ENCODE peak calls at places on chromosomes 5 and 9, in seven cellular contexts. One of them, this sample, is unnamed.

GRCh38 chr5:78984020-78984610 is 995 bp downstream of the ARSB start:
- ATAC-seq in naive thymus-derived CD8-positive, alpha-beta T cell: peak
- ATAC-seq in activated T-cell treated with anti-CD3 and anti-CD28 coated beads, Interleukin-2, amount 50 U/mL, for 72 hours: no peak
- ATAC-seq in Panc1: peak
- ATAC-seq in omental fat pad: no peak
- ATAC-seq in foreskin keratinocyte: peak
- ATAC-seq in stimulated activated naive B cell treated with anti-CD40 and anti-IgM and Interleukin-4, amounts not matched to agents 10 μg/mL and 1 μg/mL and 100 μg/mL, for 72 hours: no peak
- ATAC-seq in this sample: no peak

GRCh38 chr9:15161744-15162143 is 145.3 kb downstream of the TTC39B start:
- ATAC-seq in naive thymus-derived CD8-positive, alpha-beta T cell: no peak
- ATAC-seq in activated T-cell treated with anti-CD3 and anti-CD28 coated beads, Interleukin-2, amount 50 U/mL, for 72 hours: no peak
- ATAC-seq in Panc1: no peak
- ATAC-seq in omental fat pad: no peak
- ATAC-seq in foreskin keratinocyte: no peak
- ATAC-seq in stimulated activated naive B cell treated with anti-CD40 and anti-IgM and Interleukin-4, amounts not matched to agents 10 μg/mL and 1 μg/mL and 100 μg/mL, for 72 hours: no peak
- ATAC-seq in this sample: no peak

GRCh38 chr5:174056064-174056842 is 10.7 kb downstream of the NSG2 start:
- ATAC-seq in naive thymus-derived CD8-positive, alpha-beta T cell: no peak
- ATAC-seq in activated T-cell treated with anti-CD3 and anti-CD28 coated beads, Interleukin-2, amount 50 U/mL, for 72 hours: no peak
- ATAC-seq in Panc1: no peak
- ATAC-seq in omental fat pad: no peak
- ATAC-seq in foreskin keratinocyte: no peak
- ATAC-seq in stimulated activated naive B cell treated with anti-CD40 and anti-IgM and Interleukin-4, amounts not matched to agents 10 μg/mL and 1 μg/mL and 100 μg/mL, for 72 hours: no peak
- ATAC-seq in this sample: no peak

GRCh38 chr5:144028644-144029043 is 141.8 kb downstream of the YIPF5 start:
- ATAC-seq in naive thymus-derived CD8-positive, alpha-beta T cell: no peak
- ATAC-seq in activated T-cell treated with anti-CD3 and anti-CD28 coated beads, Interleukin-2, amount 50 U/mL, for 72 hours: no peak
- ATAC-seq in Panc1: no peak
- ATAC-seq in omental fat pad: peak
- ATAC-seq in foreskin keratinocyte: no peak
- ATAC-seq in stimulated activated naive B cell treated with anti-CD40 and anti-IgM and Interleukin-4, amounts not matched to agents 10 μg/mL and 1 μg/mL and 100 μg/mL, for 72 hours: no peak
- ATAC-seq in this sample: no peak

GRCh38 chr9:106450549-106450948 is 412.4 kb upstream of the ZNF462 start:
- ATAC-seq in naive thymus-derived CD8-positive, alpha-beta T cell: no peak
- ATAC-seq in activated T-cell treated with anti-CD3 and anti-CD28 coated beads, Interleukin-2, amount 50 U/mL, for 72 hours: no peak
- ATAC-seq in Panc1: no peak
- ATAC-seq in omental fat pad: no peak
- ATAC-seq in foreskin keratinocyte: no peak
- ATAC-seq in stimulated activated naive B cell treated with anti-CD40 and anti-IgM and Interleukin-4, amounts not matched to agents 10 μg/mL and 1 μg/mL and 100 μg/mL, for 72 hours: no peak
- ATAC-seq in this sample: no peak

GRCh38 chr9:99478469-99479027 is 256.5 kb downstream of the SEC61B start:
- ATAC-seq in naive thymus-derived CD8-positive, alpha-beta T cell: no peak
- ATAC-seq in activated T-cell treated with anti-CD3 and anti-CD28 coated beads, Interleukin-2, amount 50 U/mL, for 72 hours: no peak
- ATAC-seq in Panc1: no peak
- ATAC-seq in omental fat pad: no peak
- ATAC-seq in foreskin keratinocyte: no peak
- ATAC-seq in stimulated activated naive B cell treated with anti-CD40 and anti-IgM and Interleukin-4, amounts not matched to agents 10 μg/mL and 1 μg/mL and 100 μg/mL, for 72 hours: no peak
- ATAC-seq in this sample: no peak

GRCh38 chr5:36689225-36689624 is 82.8 kb downstream of the SLC1A3 start:
- ATAC-seq in naive thymus-derived CD8-positive, alpha-beta T cell: no peak
- ATAC-seq in activated T-cell treated with anti-CD3 and anti-CD28 coated beads, Interleukin-2, amount 50 U/mL, for 72 hours: no peak
- ATAC-seq in Panc1: no peak
- ATAC-seq in omental fat pad: no peak
- ATAC-seq in foreskin keratinocyte: peak
- ATAC-seq in stimulated activated naive B cell treated with anti-CD40 and anti-IgM and Interleukin-4, amounts not matched to agents 10 μg/mL and 1 μg/mL and 100 μg/mL, for 72 hours: peak
- ATAC-seq in this sample: no peak

GRCh38 chr9:99040911-99041582 is 63.9 kb upstream of the TGFBR1 start:
- ATAC-seq in naive thymus-derived CD8-positive, alpha-beta T cell: no peak
- ATAC-seq in activated T-cell treated with anti-CD3 and anti-CD28 coated beads, Interleukin-2, amount 50 U/mL, for 72 hours: peak
- ATAC-seq in Panc1: no peak
- ATAC-seq in omental fat pad: no peak
- ATAC-seq in foreskin keratinocyte: peak
- ATAC-seq in stimulated activated naive B cell treated with anti-CD40 and anti-IgM and Interleukin-4, amounts not matched to agents 10 μg/mL and 1 μg/mL and 100 μg/mL, for 72 hours: no peak
- ATAC-seq in this sample: no peak

GRCh38 chr9:108953983-108954574 is 19.9 kb downstream of the ABITRAM start:
- ATAC-seq in naive thymus-derived CD8-positive, alpha-beta T cell: no peak
- ATAC-seq in activated T-cell treated with anti-CD3 and anti-CD28 coated beads, Interleukin-2, amount 50 U/mL, for 72 hours: no peak
- ATAC-seq in Panc1: no peak
- ATAC-seq in omental fat pad: no peak
- ATAC-seq in foreskin keratinocyte: no peak
- ATAC-seq in stimulated activated naive B cell treated with anti-CD40 and anti-IgM and Interleukin-4, amounts not matched to agents 10 μg/mL and 1 μg/mL and 100 μg/mL, for 72 hours: no peak
- ATAC-seq in this sample: no peak

GRCh38 chr5:16889972-16890519 is 46.0 kb downstream of the MYO10 start:
- ATAC-seq in naive thymus-derived CD8-positive, alpha-beta T cell: no peak
- ATAC-seq in activated T-cell treated with anti-CD3 and anti-CD28 coated beads, Interleukin-2, amount 50 U/mL, for 72 hours: no peak
- ATAC-seq in Panc1: peak
- ATAC-seq in omental fat pad: no peak
- ATAC-seq in foreskin keratinocyte: peak
- ATAC-seq in stimulated activated naive B cell treated with anti-CD40 and anti-IgM and Interleukin-4, amounts not matched to agents 10 μg/mL and 1 μg/mL and 100 μg/mL, for 72 hours: no peak
- ATAC-seq in this sample: no peak

GRCh38 chr5:120093178-120093577 is 370.9 kb upstream of the PRR16 start:
- ATAC-seq in naive thymus-derived CD8-positive, alpha-beta T cell: no peak
- ATAC-seq in activated T-cell treated with anti-CD3 and anti-CD28 coated beads, Interleukin-2, amount 50 U/mL, for 72 hours: no peak
- ATAC-seq in Panc1: no peak
- ATAC-seq in omental fat pad: no peak
- ATAC-seq in foreskin keratinocyte: no peak
- ATAC-seq in stimulated activated naive B cell treated with anti-CD40 and anti-IgM and Interleukin-4, amounts not matched to agents 10 μg/mL and 1 μg/mL and 100 μg/mL, for 72 hours: peak
- ATAC-seq in this sample: no peak

GRCh38 chr9:124908098-124908497 is 32.8 kb downstream of the GOLGA1 start:
- ATAC-seq in naive thymus-derived CD8-positive, alpha-beta T cell: no peak
- ATAC-seq in activated T-cell treated with anti-CD3 and anti-CD28 coated beads, Interleukin-2, amount 50 U/mL, for 72 hours: no peak
- ATAC-seq in Panc1: no peak
- ATAC-seq in omental fat pad: no peak
- ATAC-seq in foreskin keratinocyte: no peak
- ATAC-seq in stimulated activated naive B cell treated with anti-CD40 and anti-IgM and Interleukin-4, amounts not matched to agents 10 μg/mL and 1 μg/mL and 100 μg/mL, for 72 hours: no peak
- ATAC-seq in this sample: no peak

GRCh38 chr9:105258225-105258737 is 13.8 kb downstream of the SLC44A1 start:
- ATAC-seq in naive thymus-derived CD8-positive, alpha-beta T cell: no peak
- ATAC-seq in activated T-cell treated with anti-CD3 and anti-CD28 coated beads, Interleukin-2, amount 50 U/mL, for 72 hours: no peak
- ATAC-seq in Panc1: no peak
- ATAC-seq in omental fat pad: no peak
- ATAC-seq in foreskin keratinocyte: no peak
- ATAC-seq in stimulated activated naive B cell treated with anti-CD40 and anti-IgM and Interleukin-4, amounts not matched to agents 10 μg/mL and 1 μg/mL and 100 μg/mL, for 72 hours: no peak
- ATAC-seq in this sample: no peak

GRCh38 chr5:152097128-152097527 is 172.5 kb upstream of the GLRA1 start:
- ATAC-seq in naive thymus-derived CD8-positive, alpha-beta T cell: no peak
- ATAC-seq in activated T-cell treated with anti-CD3 and anti-CD28 coated beads, Interleukin-2, amount 50 U/mL, for 72 hours: peak
- ATAC-seq in Panc1: no peak
- ATAC-seq in omental fat pad: no peak
- ATAC-seq in foreskin keratinocyte: no peak
- ATAC-seq in stimulated activated naive B cell treated with anti-CD40 and anti-IgM and Interleukin-4, amounts not matched to agents 10 μg/mL and 1 μg/mL and 100 μg/mL, for 72 hours: no peak
- ATAC-seq in this sample: no peak

GRCh38 chr5:6822068-6822467 is 108.8 kb downstream of the TENT4A start:
- ATAC-seq in naive thymus-derived CD8-positive, alpha-beta T cell: no peak
- ATAC-seq in activated T-cell treated with anti-CD3 and anti-CD28 coated beads, Interleukin-2, amount 50 U/mL, for 72 hours: no peak
- ATAC-seq in Panc1: peak
- ATAC-seq in omental fat pad: no peak
- ATAC-seq in foreskin keratinocyte: no peak
- ATAC-seq in stimulated activated naive B cell treated with anti-CD40 and anti-IgM and Interleukin-4, amounts not matched to agents 10 μg/mL and 1 μg/mL and 100 μg/mL, for 72 hours: no peak
- ATAC-seq in this sample: no peak

GRCh38 chr5:180086816-180087426 is 15.4 kb upstream of the RNF130 start:
- ATAC-seq in naive thymus-derived CD8-positive, alpha-beta T cell: no peak
- ATAC-seq in activated T-cell treated with anti-CD3 and anti-CD28 coated beads, Interleukin-2, amount 50 U/mL, for 72 hours: no peak
- ATAC-seq in Panc1: no peak
- ATAC-seq in omental fat pad: no peak
- ATAC-seq in foreskin keratinocyte: no peak
- ATAC-seq in stimulated activated naive B cell treated with anti-CD40 and anti-IgM and Interleukin-4, amounts not matched to agents 10 μg/mL and 1 μg/mL and 100 μg/mL, for 72 hours: no peak
- ATAC-seq in this sample: no peak

GRCh38 chr9:87714819-87715218 is 11.1 kb upstream of the CTSL start:
- ATAC-seq in naive thymus-derived CD8-positive, alpha-beta T cell: no peak
- ATAC-seq in activated T-cell treated with anti-CD3 and anti-CD28 coated beads, Interleukin-2, amount 50 U/mL, for 72 hours: no peak
- ATAC-seq in Panc1: no peak
- ATAC-seq in omental fat pad: no peak
- ATAC-seq in foreskin keratinocyte: no peak
- ATAC-seq in stimulated activated naive B cell treated with anti-CD40 and anti-IgM and Interleukin-4, amounts not matched to agents 10 μg/mL and 1 μg/mL and 100 μg/mL, for 72 hours: no peak
- ATAC-seq in this sample: no peak

GRCh38 chr5:56078675-56079500 is 84.1 kb upstream of the IL6ST start:
- ATAC-seq in naive thymus-derived CD8-positive, alpha-beta T cell: no peak
- ATAC-seq in activated T-cell treated with anti-CD3 and anti-CD28 coated beads, Interleukin-2, amount 50 U/mL, for 72 hours: no peak
- ATAC-seq in Panc1: no peak
- ATAC-seq in omental fat pad: peak
- ATAC-seq in foreskin keratinocyte: no peak
- ATAC-seq in stimulated activated naive B cell treated with anti-CD40 and anti-IgM and Interleukin-4, amounts not matched to agents 10 μg/mL and 1 μg/mL and 100 μg/mL, for 72 hours: no peak
- ATAC-seq in this sample: no peak

GRCh38 chr5:133957591-133957990 is 10.8 kb downstream of the C5orf15 start:
- ATAC-seq in naive thymus-derived CD8-positive, alpha-beta T cell: no peak
- ATAC-seq in activated T-cell treated with anti-CD3 and anti-CD28 coated beads, Interleukin-2, amount 50 U/mL, for 72 hours: no peak
- ATAC-seq in Panc1: no peak
- ATAC-seq in omental fat pad: no peak
- ATAC-seq in foreskin keratinocyte: no peak
- ATAC-seq in stimulated activated naive B cell treated with anti-CD40 and anti-IgM and Interleukin-4, amounts not matched to agents 10 μg/mL and 1 μg/mL and 100 μg/mL, for 72 hours: peak
- ATAC-seq in this sample: peak

GRCh38 chr9:7358876-7359275 is 440.7 kb downstream of the DMAC1 start:
- ATAC-seq in naive thymus-derived CD8-positive, alpha-beta T cell: no peak
- ATAC-seq in activated T-cell treated with anti-CD3 and anti-CD28 coated beads, Interleukin-2, amount 50 U/mL, for 72 hours: no peak
- ATAC-seq in Panc1: no peak
- ATAC-seq in omental fat pad: no peak
- ATAC-seq in foreskin keratinocyte: no peak
- ATAC-seq in stimulated activated naive B cell treated with anti-CD40 and anti-IgM and Interleukin-4, amounts not matched to agents 10 μg/mL and 1 μg/mL and 100 μg/mL, for 72 hours: no peak
- ATAC-seq in this sample: no peak

GRCh38 chr5:132475531-132475930 is 15.0 kb downstream of the IRF1 start:
- ATAC-seq in naive thymus-derived CD8-positive, alpha-beta T cell: no peak
- ATAC-seq in activated T-cell treated with anti-CD3 and anti-CD28 coated beads, Interleukin-2, amount 50 U/mL, for 72 hours: no peak
- ATAC-seq in Panc1: peak
- ATAC-seq in omental fat pad: no peak
- ATAC-seq in foreskin keratinocyte: peak
- ATAC-seq in stimulated activated naive B cell treated with anti-CD40 and anti-IgM and Interleukin-4, amounts not matched to agents 10 μg/mL and 1 μg/mL and 100 μg/mL, for 72 hours: no peak
- ATAC-seq in this sample: no peak

GRCh38 chr5:67147768-67148167 is 48.8 kb downstream of the CD180 start:
- ATAC-seq in naive thymus-derived CD8-positive, alpha-beta T cell: no peak
- ATAC-seq in activated T-cell treated with anti-CD3 and anti-CD28 coated beads, Interleukin-2, amount 50 U/mL, for 72 hours: peak
- ATAC-seq in Panc1: no peak
- ATAC-seq in omental fat pad: no peak
- ATAC-seq in foreskin keratinocyte: no peak
- ATAC-seq in stimulated activated naive B cell treated with anti-CD40 and anti-IgM and Interleukin-4, amounts not matched to agents 10 μg/mL and 1 μg/mL and 100 μg/mL, for 72 hours: no peak
- ATAC-seq in this sample: no peak

GRCh38 chr9:83000765-83001164 is 62.2 kb downstream of the RASEF start:
- ATAC-seq in naive thymus-derived CD8-positive, alpha-beta T cell: no peak
- ATAC-seq in activated T-cell treated with anti-CD3 and anti-CD28 coated beads, Interleukin-2, amount 50 U/mL, for 72 hours: no peak
- ATAC-seq in Panc1: no peak
- ATAC-seq in omental fat pad: no peak
- ATAC-seq in foreskin keratinocyte: no peak
- ATAC-seq in stimulated activated naive B cell treated with anti-CD40 and anti-IgM and Interleukin-4, amounts not matched to agents 10 μg/mL and 1 μg/mL and 100 μg/mL, for 72 hours: no peak
- ATAC-seq in this sample: no peak

GRCh38 chr9:110847661-110848060 is 179.1 kb downstream of the MUSK start:
- ATAC-seq in naive thymus-derived CD8-positive, alpha-beta T cell: no peak
- ATAC-seq in activated T-cell treated with anti-CD3 and anti-CD28 coated beads, Interleukin-2, amount 50 U/mL, for 72 hours: no peak
- ATAC-seq in Panc1: no peak
- ATAC-seq in omental fat pad: peak
- ATAC-seq in foreskin keratinocyte: no peak
- ATAC-seq in stimulated activated naive B cell treated with anti-CD40 and anti-IgM and Interleukin-4, amounts not matched to agents 10 μg/mL and 1 μg/mL and 100 μg/mL, for 72 hours: no peak
- ATAC-seq in this sample: no peak

GRCh38 chr9:8365029-8365428 is 565.5 kb upstream of the DMAC1 start:
- ATAC-seq in naive thymus-derived CD8-positive, alpha-beta T cell: no peak
- ATAC-seq in activated T-cell treated with anti-CD3 and anti-CD28 coated beads, Interleukin-2, amount 50 U/mL, for 72 hours: peak
- ATAC-seq in Panc1: no peak
- ATAC-seq in omental fat pad: no peak
- ATAC-seq in foreskin keratinocyte: no peak
- ATAC-seq in stimulated activated naive B cell treated with anti-CD40 and anti-IgM and Interleukin-4, amounts not matched to agents 10 μg/mL and 1 μg/mL and 100 μg/mL, for 72 hours: peak
- ATAC-seq in this sample: no peak

GRCh38 chr5:38466444-38467189 is 89.8 kb downstream of the LIFR start:
- ATAC-seq in naive thymus-derived CD8-positive, alpha-beta T cell: no peak
- ATAC-seq in activated T-cell treated with anti-CD3 and anti-CD28 coated beads, Interleukin-2, amount 50 U/mL, for 72 hours: no peak
- ATAC-seq in Panc1: no peak
- ATAC-seq in omental fat pad: peak
- ATAC-seq in foreskin keratinocyte: no peak
- ATAC-seq in stimulated activated naive B cell treated with anti-CD40 and anti-IgM and Interleukin-4, amounts not matched to agents 10 μg/mL and 1 μg/mL and 100 μg/mL, for 72 hours: no peak
- ATAC-seq in this sample: no peak

GRCh38 chr5:78472469-78473106 is 112.2 kb downstream of the SCAMP1 start:
- ATAC-seq in naive thymus-derived CD8-positive, alpha-beta T cell: no peak
- ATAC-seq in activated T-cell treated with anti-CD3 and anti-CD28 coated beads, Interleukin-2, amount 50 U/mL, for 72 hours: no peak
- ATAC-seq in Panc1: peak
- ATAC-seq in omental fat pad: no peak
- ATAC-seq in foreskin keratinocyte: peak
- ATAC-seq in stimulated activated naive B cell treated with anti-CD40 and anti-IgM and Interleukin-4, amounts not matched to agents 10 μg/mL and 1 μg/mL and 100 μg/mL, for 72 hours: no peak
- ATAC-seq in this sample: no peak

GRCh38 chr5:134100283-134101011 is 14.0 kb upstream of the TCF7 start:
- ATAC-seq in naive thymus-derived CD8-positive, alpha-beta T cell: peak
- ATAC-seq in activated T-cell treated with anti-CD3 and anti-CD28 coated beads, Interleukin-2, amount 50 U/mL, for 72 hours: peak
- ATAC-seq in Panc1: peak
- ATAC-seq in omental fat pad: peak
- ATAC-seq in foreskin keratinocyte: peak
- ATAC-seq in stimulated activated naive B cell treated with anti-CD40 and anti-IgM and Interleukin-4, amounts not matched to agents 10 μg/mL and 1 μg/mL and 100 μg/mL, for 72 hours: peak
- ATAC-seq in this sample: peak

GRCh38 chr9:85508616-85509015 is 233.1 kb downstream of the AGTPBP1 start:
- ATAC-seq in naive thymus-derived CD8-positive, alpha-beta T cell: no peak
- ATAC-seq in activated T-cell treated with anti-CD3 and anti-CD28 coated beads, Interleukin-2, amount 50 U/mL, for 72 hours: no peak
- ATAC-seq in Panc1: no peak
- ATAC-seq in omental fat pad: no peak
- ATAC-seq in foreskin keratinocyte: peak
- ATAC-seq in stimulated activated naive B cell treated with anti-CD40 and anti-IgM and Interleukin-4, amounts not matched to agents 10 μg/mL and 1 μg/mL and 100 μg/mL, for 72 hours: no peak
- ATAC-seq in this sample: no peak

GRCh38 chr9:124940894-124941688 is at the start of gene GOLGA1:
- ATAC-seq in naive thymus-derived CD8-positive, alpha-beta T cell: peak
- ATAC-seq in activated T-cell treated with anti-CD3 and anti-CD28 coated beads, Interleukin-2, amount 50 U/mL, for 72 hours: peak
- ATAC-seq in Panc1: peak
- ATAC-seq in omental fat pad: peak
- ATAC-seq in foreskin keratinocyte: peak
- ATAC-seq in stimulated activated naive B cell treated with anti-CD40 and anti-IgM and Interleukin-4, amounts not matched to agents 10 μg/mL and 1 μg/mL and 100 μg/mL, for 72 hours: peak
- ATAC-seq in this sample: peak

GRCh38 chr9:113328045-113328782 is 11.9 kb downstream of the WDR31 start:
- ATAC-seq in naive thymus-derived CD8-positive, alpha-beta T cell: no peak
- ATAC-seq in activated T-cell treated with anti-CD3 and anti-CD28 coated beads, Interleukin-2, amount 50 U/mL, for 72 hours: no peak
- ATAC-seq in Panc1: no peak
- ATAC-seq in omental fat pad: no peak
- ATAC-seq in foreskin keratinocyte: no peak
- ATAC-seq in stimulated activated naive B cell treated with anti-CD40 and anti-IgM and Interleukin-4, amounts not matched to agents 10 μg/mL and 1 μg/mL and 100 μg/mL, for 72 hours: no peak
- ATAC-seq in this sample: no peak

GRCh38 chr5:66958984-66959641 is 237.5 kb downstream of the CD180 start:
- ATAC-seq in naive thymus-derived CD8-positive, alpha-beta T cell: no peak
- ATAC-seq in activated T-cell treated with anti-CD3 and anti-CD28 coated beads, Interleukin-2, amount 50 U/mL, for 72 hours: no peak
- ATAC-seq in Panc1: peak
- ATAC-seq in omental fat pad: peak
- ATAC-seq in foreskin keratinocyte: peak
- ATAC-seq in stimulated activated naive B cell treated with anti-CD40 and anti-IgM and Interleukin-4, amounts not matched to agents 10 μg/mL and 1 μg/mL and 100 μg/mL, for 72 hours: no peak
- ATAC-seq in this sample: no peak

GRCh38 chr5:958701-959571 is 49.7 kb upstream of the NKD2 start:
- ATAC-seq in naive thymus-derived CD8-positive, alpha-beta T cell: no peak
- ATAC-seq in activated T-cell treated with anti-CD3 and anti-CD28 coated beads, Interleukin-2, amount 50 U/mL, for 72 hours: no peak
- ATAC-seq in Panc1: peak
- ATAC-seq in omental fat pad: peak
- ATAC-seq in foreskin keratinocyte: no peak
- ATAC-seq in stimulated activated naive B cell treated with anti-CD40 and anti-IgM and Interleukin-4, amounts not matched to agents 10 μg/mL and 1 μg/mL and 100 μg/mL, for 72 hours: no peak
- ATAC-seq in this sample: no peak

This sample was measured in activated CD4-positive, CD25-positive, alpha-beta regulatory T cell treated with anti-CD3 and anti-CD28 coated beads, Interleukin-2, amount 50 U/mL, for 24 hours.